ENCODE peak calls at places on chromosomes 16 and 17, in seven cellular contexts. U, M, V, C, F, N and G are unnamed samples.

GRCh38 chr17:70329751-70330150 is 160.4 kb downstream of the KCNJ2 start:
- DNase-seq in U (no peak), M (no peak), V (no peak), C (no peak), F (no peak), N (no peak), G (no peak)

GRCh38 chr16:11869657-11870228 is 18.4 kb upstream of the RSL1D1 start:
- DNase-seq in U (no peak), M (no peak), V (no peak), C (no peak), F (no peak), N (no peak), G (no peak)

GRCh38 chr16:89200850-89201466 is 621 bp upstream of the SLC22A31 start:
- DNase-seq in U (no peak), M (no peak), V (no peak), C (no peak), F (no peak), N (no peak), G (no peak)

GRCh38 chr16:51755039-51755501 is 604.0 kb upstream of the SALL1 start:
- DNase-seq in U (no peak), M (no peak), V (no peak), C (no peak), F (no peak), N (no peak), G (no peak)

GRCh38 chr17:35189291-35189690 is 4.9 kb downstream of the SLC35G3 start:
- DNase-seq in U (no peak), M (no peak), V (no peak), C (no peak), F (no peak), N (peak), G (no peak)

GRCh38 chr17:66715745-66716156 is 119.2 kb upstream of the CACNG5 start:
- DNase-seq in U (no peak), M (no peak), V (no peak), C (no peak), F (peak), N (peak), G (no peak)

GRCh38 chr16:2328428-2328827 is 12.1 kb downstream of the ABCA3 start:
- DNase-seq in U (no peak), M (no peak), V (no peak), C (no peak), F (no peak), N (peak), G (no peak)

GRCh38 chr17:81471804-81472456 is 40.7 kb downstream of the ACTG1 start:
- DNase-seq in U (peak), M (no peak), V (peak), C (peak), F (peak), N (no peak), G (no peak)